ENCODE peak calls at places on chromosomes 7 and 10, in six cellular contexts. One of them, this sample, is unnamed.

GRCh38 chr7:148527717-148528168 is 62.8 kb upstream of the C7orf33 start:
- DNase-seq in coronary artery: no peak
- DNase-seq in astrocyte of the spinal cord: peak
- DNase-seq in HCT116: peak
- DNase-seq in right lobe of liver: peak
- DNase-seq in GM23338: peak
- DNase-seq in this sample: peak

GRCh38 chr7:121634356-121634755 is 238.2 kb upstream of the FAM3C start:
- DNase-seq in coronary artery: no peak
- DNase-seq in astrocyte of the spinal cord: no peak
- DNase-seq in HCT116: no peak
- DNase-seq in right lobe of liver: no peak
- DNase-seq in GM23338: no peak
- DNase-seq in this sample: no peak

GRCh38 chr10:52410916-52411315 is 96.8 kb downstream of the DKK1 start:
- DNase-seq in coronary artery: no peak
- DNase-seq in astrocyte of the spinal cord: no peak
- DNase-seq in HCT116: no peak
- DNase-seq in right lobe of liver: no peak
- DNase-seq in GM23338: no peak
- DNase-seq in this sample: no peak

GRCh38 chr7:107315821-107316220 is 147.0 kb downstream of the HBP1 start:
- DNase-seq in coronary artery: no peak
- DNase-seq in astrocyte of the spinal cord: no peak
- DNase-seq in HCT116: no peak
- DNase-seq in right lobe of liver: no peak
- DNase-seq in GM23338: no peak
- DNase-seq in this sample: no peak

GRCh38 chr7:117827861-117828260 is 45.4 kb downstream of the CTTNBP2 start:
- DNase-seq in coronary artery: no peak
- DNase-seq in astrocyte of the spinal cord: peak
- DNase-seq in HCT116: peak
- DNase-seq in right lobe of liver: no peak
- DNase-seq in GM23338: no peak
- DNase-seq in this sample: no peak

GRCh38 chr7:131897790-131898165 is 341.4 kb upstream of the PODXL start:
- DNase-seq in coronary artery: no peak
- DNase-seq in astrocyte of the spinal cord: peak
- DNase-seq in HCT116: no peak
- DNase-seq in right lobe of liver: no peak
- DNase-seq in GM23338: no peak
- DNase-seq in this sample: no peak

GRCh38 chr7:16268821-16269768 is 152.2 kb downstream of the CRPPA start:
- DNase-seq in coronary artery: no peak
- DNase-seq in astrocyte of the spinal cord: peak
- DNase-seq in HCT116: peak
- DNase-seq in right lobe of liver: no peak
- DNase-seq in GM23338: no peak
- DNase-seq in this sample: no peak

GRCh38 chr7:15113752-15114151 is 211.2 kb upstream of the DGKB start:
- DNase-seq in coronary artery: no peak
- DNase-seq in astrocyte of the spinal cord: no peak
- DNase-seq in HCT116: no peak
- DNase-seq in right lobe of liver: no peak
- DNase-seq in GM23338: no peak
- DNase-seq in this sample: no peak

GRCh38 chr10:75944061-75944460 is 512.6 kb downstream of the LRMDA start:
- DNase-seq in coronary artery: no peak
- DNase-seq in astrocyte of the spinal cord: no peak
- DNase-seq in HCT116: no peak
- DNase-seq in right lobe of liver: no peak
- DNase-seq in GM23338: no peak
- DNase-seq in this sample: no peak

GRCh38 chr10:59362991-59363390 is 642 bp upstream of the FAM13C start:
- DNase-seq in coronary artery: peak
- DNase-seq in astrocyte of the spinal cord: peak
- DNase-seq in HCT116: no peak
- DNase-seq in right lobe of liver: peak
- DNase-seq in GM23338: peak
- DNase-seq in this sample: peak
- H3K4me3 ChIP-seq in coronary artery: peak
- H3K4me3 ChIP-seq in astrocyte of the spinal cord: peak
- H3K4me3 ChIP-seq in HCT116: no peak
- H3K4me3 ChIP-seq in right lobe of liver: peak
- H3K4me3 ChIP-seq in GM23338: peak
- H3K4me3 ChIP-seq in this sample: no peak

GRCh38 chr10:36885746-36886145 is 239.7 kb upstream of the ANKRD30A start:
- DNase-seq in coronary artery: no peak
- DNase-seq in astrocyte of the spinal cord: no peak
- DNase-seq in HCT116: no peak
- DNase-seq in right lobe of liver: no peak
- DNase-seq in GM23338: no peak
- DNase-seq in this sample: no peak

GRCh38 chr10:36886303-36886891 is 239.0 kb upstream of the ANKRD30A start:
- DNase-seq in coronary artery: no peak
- DNase-seq in astrocyte of the spinal cord: no peak
- DNase-seq in HCT116: no peak
- DNase-seq in right lobe of liver: no peak
- DNase-seq in GM23338: no peak
- DNase-seq in this sample: no peak

GRCh38 chr10:36888925-36889573 is 236.3 kb upstream of the ANKRD30A start:
- DNase-seq in coronary artery: no peak
- DNase-seq in astrocyte of the spinal cord: no peak
- DNase-seq in HCT116: peak
- DNase-seq in right lobe of liver: no peak
- DNase-seq in GM23338: peak
- DNase-seq in this sample: peak
- TF ChIP-seq CTCF in coronary artery: no peak
- TF ChIP-seq CTCF in astrocyte of the spinal cord: peak
- TF ChIP-seq CTCF in HCT116: no peak
- TF ChIP-seq CTCF in right lobe of liver: no peak
- TF ChIP-seq CTCF in GM23338: peak
- TF ChIP-seq CTCF in this sample: no peak

GRCh38 chr10:73862011-73862410 is 12.3 kb downstream of the CAMK2G start:
- DNase-seq in coronary artery: no peak
- DNase-seq in astrocyte of the spinal cord: no peak
- DNase-seq in HCT116: no peak
- DNase-seq in right lobe of liver: no peak
- DNase-seq in GM23338: no peak
- DNase-seq in this sample: no peak
- H3K4me3 ChIP-seq in coronary artery: no peak
- H3K4me3 ChIP-seq in astrocyte of the spinal cord: no peak
- H3K4me3 ChIP-seq in HCT116: no peak
- H3K4me3 ChIP-seq in right lobe of liver: no peak
- H3K4me3 ChIP-seq in GM23338: no peak
- H3K4me3 ChIP-seq in this sample: no peak

GRCh38 chr10:15084502-15084922 is 4.1 kb downstream of the ACBD7 start:
- DNase-seq in coronary artery: no peak
- DNase-seq in astrocyte of the spinal cord: peak
- DNase-seq in HCT116: peak
- DNase-seq in right lobe of liver: no peak
- DNase-seq in GM23338: peak
- DNase-seq in this sample: peak

GRCh38 chr10:15091418-15091817 is 2.8 kb upstream of the ACBD7 start:
- DNase-seq in coronary artery: no peak
- DNase-seq in astrocyte of the spinal cord: no peak
- DNase-seq in HCT116: no peak
- DNase-seq in right lobe of liver: no peak
- DNase-seq in GM23338: no peak
- DNase-seq in this sample: no peak

GRCh38 chr10:15083674-15084501 is 4.7 kb downstream of the ACBD7 start:
- DNase-seq in coronary artery: no peak
- DNase-seq in astrocyte of the spinal cord: no peak
- DNase-seq in HCT116: no peak
- DNase-seq in right lobe of liver: no peak
- DNase-seq in GM23338: no peak
- DNase-seq in this sample: no peak

GRCh38 chr10:15092855-15093408 is 4.2 kb upstream of the RPP38 start:
- DNase-seq in coronary artery: no peak
- DNase-seq in astrocyte of the spinal cord: no peak
- DNase-seq in HCT116: no peak
- DNase-seq in right lobe of liver: no peak
- DNase-seq in GM23338: no peak
- DNase-seq in this sample: no peak

GRCh38 chr10:15088428-15089261 is at the start of gene ACBD7:
- DNase-seq in coronary artery: peak
- DNase-seq in astrocyte of the spinal cord: peak
- DNase-seq in HCT116: peak
- DNase-seq in right lobe of liver: peak
- DNase-seq in GM23338: peak
- DNase-seq in this sample: peak
- TF ChIP-seq CTCF in coronary artery: peak
- TF ChIP-seq CTCF in astrocyte of the spinal cord: peak
- TF ChIP-seq CTCF in HCT116: no peak
- TF ChIP-seq CTCF in right lobe of liver: peak
- TF ChIP-seq CTCF in GM23338: peak
- TF ChIP-seq CTCF in this sample: peak

GRCh38 chr7:115709664-115710063 is 320.9 kb downstream of the TFEC start:
- DNase-seq in coronary artery: no peak
- DNase-seq in astrocyte of the spinal cord: no peak
- DNase-seq in HCT116: no peak
- DNase-seq in right lobe of liver: no peak
- DNase-seq in GM23338: no peak
- DNase-seq in this sample: no peak
- H3K4me3 ChIP-seq in coronary artery: no peak
- H3K4me3 ChIP-seq in astrocyte of the spinal cord: no peak
- H3K4me3 ChIP-seq in HCT116: no peak
- H3K4me3 ChIP-seq in right lobe of liver: no peak
- H3K4me3 ChIP-seq in GM23338: no peak
- H3K4me3 ChIP-seq in this sample: no peak

DNA sequence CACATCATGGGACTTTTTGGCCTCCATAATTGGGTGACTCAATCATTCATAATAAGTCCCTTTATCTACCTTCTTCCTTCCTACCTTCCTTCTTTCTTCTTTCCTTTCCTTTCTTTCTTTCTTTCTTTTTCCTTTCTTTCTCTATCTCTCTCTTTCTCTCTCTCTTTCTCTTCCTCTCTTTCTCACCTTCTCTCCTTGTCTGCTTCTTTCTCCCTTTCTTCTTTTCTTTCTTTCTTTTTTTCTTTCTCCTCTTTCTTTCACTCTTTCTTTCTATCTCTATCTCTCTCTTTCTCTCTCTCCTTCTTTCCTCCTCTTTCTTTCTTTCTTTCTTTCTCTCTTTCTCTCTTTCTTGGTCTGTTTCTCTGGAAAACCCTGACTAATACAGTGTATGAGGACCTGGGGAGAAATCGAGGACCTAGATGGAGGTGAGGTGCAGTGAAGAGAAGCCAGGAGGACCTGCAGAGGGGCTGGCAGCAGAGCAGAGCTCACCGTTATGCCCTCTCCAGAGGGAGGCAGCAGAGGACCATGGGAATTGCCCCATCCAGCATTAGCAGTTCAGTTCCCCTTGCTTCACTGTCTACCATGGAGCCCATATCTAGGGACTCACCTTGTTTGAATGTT is 52.7 kb upstream of the BTRC start:
- DNase-seq in coronary artery: no peak
- DNase-seq in astrocyte of the spinal cord: no peak
- DNase-seq in HCT116: peak
- DNase-seq in right lobe of liver: peak
- DNase-seq in GM23338: peak
- DNase-seq in this sample: peak
- TF ChIP-seq CTCF in coronary artery: no peak
- TF ChIP-seq CTCF in astrocyte of the spinal cord: peak
- TF ChIP-seq CTCF in HCT116: peak
- TF ChIP-seq CTCF in right lobe of liver: peak
- TF ChIP-seq CTCF in GM23338: peak
- TF ChIP-seq CTCF in this sample: no peak

GRCh38 chr7:876077-876971 is at the start of gene GET4:
- DNase-seq in coronary artery: peak
- DNase-seq in astrocyte of the spinal cord: peak
- DNase-seq in HCT116: peak
- DNase-seq in right lobe of liver: peak
- DNase-seq in GM23338: peak
- DNase-seq in this sample: peak

GRCh38 chr7:875051-875450 is 1.3 kb upstream of the GET4 start:
- DNase-seq in coronary artery: no peak
- DNase-seq in astrocyte of the spinal cord: no peak
- DNase-seq in HCT116: no peak
- DNase-seq in right lobe of liver: no peak
- DNase-seq in GM23338: no peak
- DNase-seq in this sample: no peak

GRCh38 chr7:877312-878232 is 1.2 kb downstream of the GET4 start:
- DNase-seq in coronary artery: no peak
- DNase-seq in astrocyte of the spinal cord: no peak
- DNase-seq in HCT116: no peak
- DNase-seq in right lobe of liver: no peak
- DNase-seq in GM23338: peak
- DNase-seq in this sample: peak

GRCh38 chr7:875476-876076 is 778 bp upstream of the GET4 start:
- DNase-seq in coronary artery: peak
- DNase-seq in astrocyte of the spinal cord: no peak
- DNase-seq in HCT116: no peak
- DNase-seq in right lobe of liver: no peak
- DNase-seq in GM23338: no peak
- DNase-seq in this sample: peak

DNA sequence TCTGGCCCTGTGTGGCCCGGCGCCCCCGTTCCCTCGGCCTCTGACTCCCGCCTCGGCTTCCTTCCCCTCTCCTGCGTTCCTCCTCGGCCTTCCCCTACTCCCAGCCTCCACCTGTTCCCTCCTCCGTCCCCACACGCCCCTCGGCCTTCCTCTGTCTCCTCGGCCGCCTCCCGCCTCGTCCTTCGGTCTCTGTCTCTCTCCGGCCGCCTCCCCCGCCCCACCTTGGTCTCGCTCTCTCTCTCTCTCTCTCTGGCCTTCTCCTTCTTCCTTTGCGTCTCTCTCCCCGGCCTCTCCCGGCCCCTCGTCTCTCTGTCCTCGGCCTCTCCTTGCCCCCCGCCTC is 588 bp downstream of the GET4 start:
- DNase-seq in coronary artery: peak
- DNase-seq in astrocyte of the spinal cord: no peak
- DNase-seq in HCT116: no peak
- DNase-seq in right lobe of liver: no peak
- DNase-seq in GM23338: no peak
- DNase-seq in this sample: peak
- H3K4me3 ChIP-seq in coronary artery: peak
- H3K4me3 ChIP-seq in astrocyte of the spinal cord: peak
- H3K4me3 ChIP-seq in HCT116: peak
- H3K4me3 ChIP-seq in right lobe of liver: peak
- H3K4me3 ChIP-seq in GM23338: peak
- H3K4me3 ChIP-seq in this sample: peak

DNA sequence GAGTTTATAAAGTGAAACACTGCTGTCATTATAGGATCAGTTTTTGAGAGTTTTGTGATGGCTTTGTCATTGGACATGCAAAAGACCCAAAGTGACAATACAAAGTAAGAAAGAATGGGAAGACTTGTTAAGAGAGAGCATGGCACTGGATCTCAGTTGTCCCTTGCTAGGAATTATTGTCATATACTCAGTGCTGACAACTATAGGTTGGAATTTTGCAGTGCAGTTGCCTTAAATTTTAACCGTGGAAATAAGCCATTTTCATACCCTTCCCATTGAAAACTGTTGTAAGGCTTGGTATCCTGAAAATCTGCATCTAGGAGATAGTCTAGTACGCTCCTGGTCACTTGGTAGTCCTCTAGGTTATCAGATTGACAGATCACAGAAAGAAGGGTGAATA is 1156.7 kb downstream of the GATA3 start:
- DNase-seq in coronary artery: no peak
- DNase-seq in astrocyte of the spinal cord: no peak
- DNase-seq in HCT116: no peak
- DNase-seq in right lobe of liver: no peak
- DNase-seq in GM23338: peak
- DNase-seq in this sample: no peak
- TF ChIP-seq CTCF in coronary artery: no peak
- TF ChIP-seq CTCF in astrocyte of the spinal cord: peak
- TF ChIP-seq CTCF in HCT116: no peak
- TF ChIP-seq CTCF in right lobe of liver: peak
- TF ChIP-seq CTCF in GM23338: peak
- TF ChIP-seq CTCF in this sample: no peak

This sample was measured in mucosa of descending colon.